ENCODE peak calls at places on chromosome 15, in seven cellular contexts. One of them, this sample, is unnamed.

GRCh38 chr15:101048191-101049011 is 129.2 kb downstream of the LRRK1 start:
- DNase-seq in spleen: peak; percentile 61
- DNase-seq in stimulated activated effector memory CD8-positive, alpha-beta T cell treated with anti-CD3 and anti-CD28 coated beads, Interleukin-12 subunit alpha, Interleukin-12 subunit beta, amount 100 ng/mL, for 72 hours: peak; percentile 45
- DNase-seq in BE2C: peak; percentile 4
- DNase-seq in stromal cell of bone marrow: no peak
- DNase-seq in activated gamma-delta T cell treated with anti-CD3 and anti-CD28 coated beads, Interleukin-2, amount 50 U/mL, for 16 hours: no peak
- DNase-seq in iPS-NIHi11: no peak
- DNase-seq in this sample: no peak

GRCh38 chr15:101657968-101658784 is 6.0 kb upstream of the TM2D3 start:
- DNase-seq in spleen: no peak
- DNase-seq in stimulated activated effector memory CD8-positive, alpha-beta T cell treated with anti-CD3 and anti-CD28 coated beads, Interleukin-12 subunit alpha, Interleukin-12 subunit beta, amount 100 ng/mL, for 72 hours: no peak
- DNase-seq in BE2C: peak; percentile 59
- DNase-seq in stromal cell of bone marrow: no peak
- DNase-seq in activated gamma-delta T cell treated with anti-CD3 and anti-CD28 coated beads, Interleukin-2, amount 50 U/mL, for 16 hours: no peak
- DNase-seq in iPS-NIHi11: no peak
- DNase-seq in this sample: no peak

GRCh38 chr15:21261396-21261964 is 178.8 kb downstream of the POTEB3 start:
- DNase-seq in spleen: peak; percentile 80
- DNase-seq in stimulated activated effector memory CD8-positive, alpha-beta T cell treated with anti-CD3 and anti-CD28 coated beads, Interleukin-12 subunit alpha, Interleukin-12 subunit beta, amount 100 ng/mL, for 72 hours: no peak
- DNase-seq in BE2C: no peak
- DNase-seq in stromal cell of bone marrow: no peak
- DNase-seq in activated gamma-delta T cell treated with anti-CD3 and anti-CD28 coated beads, Interleukin-2, amount 50 U/mL, for 16 hours: no peak
- DNase-seq in iPS-NIHi11: no peak
- DNase-seq in this sample: no peak

GRCh38 chr15:78301813-78302212 is 2.4 kb upstream of the SKIC8 start:
- DNase-seq in spleen: no peak
- DNase-seq in stimulated activated effector memory CD8-positive, alpha-beta T cell treated with anti-CD3 and anti-CD28 coated beads, Interleukin-12 subunit alpha, Interleukin-12 subunit beta, amount 100 ng/mL, for 72 hours: no peak
- DNase-seq in BE2C: no peak
- DNase-seq in stromal cell of bone marrow: no peak
- DNase-seq in activated gamma-delta T cell treated with anti-CD3 and anti-CD28 coated beads, Interleukin-2, amount 50 U/mL, for 16 hours: no peak
- DNase-seq in iPS-NIHi11: no peak
- DNase-seq in this sample: no peak

GRCh38 chr15:51288143-51289065 is 50.0 kb downstream of the CYP19A1 start:
- DNase-seq in spleen: no peak
- DNase-seq in stimulated activated effector memory CD8-positive, alpha-beta T cell treated with anti-CD3 and anti-CD28 coated beads, Interleukin-12 subunit alpha, Interleukin-12 subunit beta, amount 100 ng/mL, for 72 hours: no peak
- DNase-seq in BE2C: no peak
- DNase-seq in stromal cell of bone marrow: peak; percentile 42
- DNase-seq in activated gamma-delta T cell treated with anti-CD3 and anti-CD28 coated beads, Interleukin-2, amount 50 U/mL, for 16 hours: no peak
- DNase-seq in iPS-NIHi11: no peak
- DNase-seq in this sample: no peak

GRCh38 chr15:62208367-62208766 is 43.3 kb upstream of the C2CD4B start:
- DNase-seq in spleen: no peak
- DNase-seq in stimulated activated effector memory CD8-positive, alpha-beta T cell treated with anti-CD3 and anti-CD28 coated beads, Interleukin-12 subunit alpha, Interleukin-12 subunit beta, amount 100 ng/mL, for 72 hours: no peak
- DNase-seq in BE2C: no peak
- DNase-seq in stromal cell of bone marrow: no peak
- DNase-seq in activated gamma-delta T cell treated with anti-CD3 and anti-CD28 coated beads, Interleukin-2, amount 50 U/mL, for 16 hours: no peak
- DNase-seq in iPS-NIHi11: no peak
- DNase-seq in this sample: no peak

GRCh38 chr15:59814409-59814808 is 125.3 kb upstream of the BNIP2 start:
- DNase-seq in spleen: no peak
- DNase-seq in stimulated activated effector memory CD8-positive, alpha-beta T cell treated with anti-CD3 and anti-CD28 coated beads, Interleukin-12 subunit alpha, Interleukin-12 subunit beta, amount 100 ng/mL, for 72 hours: no peak
- DNase-seq in BE2C: no peak
- DNase-seq in stromal cell of bone marrow: no peak
- DNase-seq in activated gamma-delta T cell treated with anti-CD3 and anti-CD28 coated beads, Interleukin-2, amount 50 U/mL, for 16 hours: peak; percentile 4
- DNase-seq in iPS-NIHi11: no peak
- DNase-seq in this sample: no peak

GRCh38 chr15:85825719-85826118 is 31.0 kb upstream of the KLHL25 start:
- DNase-seq in spleen: no peak
- DNase-seq in stimulated activated effector memory CD8-positive, alpha-beta T cell treated with anti-CD3 and anti-CD28 coated beads, Interleukin-12 subunit alpha, Interleukin-12 subunit beta, amount 100 ng/mL, for 72 hours: no peak
- DNase-seq in BE2C: peak; percentile 22
- DNase-seq in stromal cell of bone marrow: no peak
- DNase-seq in activated gamma-delta T cell treated with anti-CD3 and anti-CD28 coated beads, Interleukin-2, amount 50 U/mL, for 16 hours: no peak
- DNase-seq in iPS-NIHi11: no peak
- DNase-seq in this sample: no peak

GRCh38 chr15:93107646-93108045 is 18.6 kb upstream of the RGMA start:
- DNase-seq in spleen: no peak
- DNase-seq in stimulated activated effector memory CD8-positive, alpha-beta T cell treated with anti-CD3 and anti-CD28 coated beads, Interleukin-12 subunit alpha, Interleukin-12 subunit beta, amount 100 ng/mL, for 72 hours: no peak
- DNase-seq in BE2C: no peak
- DNase-seq in stromal cell of bone marrow: no peak
- DNase-seq in activated gamma-delta T cell treated with anti-CD3 and anti-CD28 coated beads, Interleukin-2, amount 50 U/mL, for 16 hours: no peak
- DNase-seq in iPS-NIHi11: no peak
- DNase-seq in this sample: no peak

GRCh38 chr15:81049835-81050234 is 49.1 kb downstream of the TLNRD1 start:
- DNase-seq in spleen: no peak
- DNase-seq in stimulated activated effector memory CD8-positive, alpha-beta T cell treated with anti-CD3 and anti-CD28 coated beads, Interleukin-12 subunit alpha, Interleukin-12 subunit beta, amount 100 ng/mL, for 72 hours: no peak
- DNase-seq in BE2C: no peak
- DNase-seq in stromal cell of bone marrow: no peak
- DNase-seq in activated gamma-delta T cell treated with anti-CD3 and anti-CD28 coated beads, Interleukin-2, amount 50 U/mL, for 16 hours: no peak
- DNase-seq in iPS-NIHi11: no peak
- DNase-seq in this sample: no peak

GRCh38 chr15:90266061-90266431 is 574 bp downstream of the NGRN start:
- DNase-seq in spleen: peak; percentile 77
- DNase-seq in stimulated activated effector memory CD8-positive, alpha-beta T cell treated with anti-CD3 and anti-CD28 coated beads, Interleukin-12 subunit alpha, Interleukin-12 subunit beta, amount 100 ng/mL, for 72 hours: no peak
- DNase-seq in BE2C: peak; percentile 59
- DNase-seq in stromal cell of bone marrow: no peak
- DNase-seq in activated gamma-delta T cell treated with anti-CD3 and anti-CD28 coated beads, Interleukin-2, amount 50 U/mL, for 16 hours: no peak
- DNase-seq in iPS-NIHi11: peak; percentile 49
- DNase-seq in this sample: peak; percentile 51

GRCh38 chr15:45276851-45277250 is 24.8 kb downstream of the SLC28A2 start:
- DNase-seq in spleen: no peak
- DNase-seq in stimulated activated effector memory CD8-positive, alpha-beta T cell treated with anti-CD3 and anti-CD28 coated beads, Interleukin-12 subunit alpha, Interleukin-12 subunit beta, amount 100 ng/mL, for 72 hours: no peak
- DNase-seq in BE2C: no peak
- DNase-seq in stromal cell of bone marrow: peak; percentile 19
- DNase-seq in activated gamma-delta T cell treated with anti-CD3 and anti-CD28 coated beads, Interleukin-2, amount 50 U/mL, for 16 hours: no peak
- DNase-seq in iPS-NIHi11: peak; percentile 22
- DNase-seq in this sample: no peak

GRCh38 chr15:34853001-34853758 is 57.8 kb upstream of the ACTC1 start:
- DNase-seq in spleen: no peak
- DNase-seq in stimulated activated effector memory CD8-positive, alpha-beta T cell treated with anti-CD3 and anti-CD28 coated beads, Interleukin-12 subunit alpha, Interleukin-12 subunit beta, amount 100 ng/mL, for 72 hours: no peak
- DNase-seq in BE2C: no peak
- DNase-seq in stromal cell of bone marrow: peak; percentile 26
- DNase-seq in activated gamma-delta T cell treated with anti-CD3 and anti-CD28 coated beads, Interleukin-2, amount 50 U/mL, for 16 hours: no peak
- DNase-seq in iPS-NIHi11: no peak
- DNase-seq in this sample: no peak

GRCh38 chr15:69729167-69729748 is 276.6 kb downstream of the RPLP1 start:
- DNase-seq in spleen: peak; percentile 83
- DNase-seq in stimulated activated effector memory CD8-positive, alpha-beta T cell treated with anti-CD3 and anti-CD28 coated beads, Interleukin-12 subunit alpha, Interleukin-12 subunit beta, amount 100 ng/mL, for 72 hours: peak; percentile 86
- DNase-seq in BE2C: peak; percentile 62
- DNase-seq in stromal cell of bone marrow: no peak
- DNase-seq in activated gamma-delta T cell treated with anti-CD3 and anti-CD28 coated beads, Interleukin-2, amount 50 U/mL, for 16 hours: peak; percentile 68
- DNase-seq in iPS-NIHi11: peak; percentile 61
- DNase-seq in this sample: peak; percentile 51

GRCh38 chr15:66171891-66172290 is 81.7 kb downstream of the MEGF11 start:
- DNase-seq in spleen: peak; percentile 24
- DNase-seq in stimulated activated effector memory CD8-positive, alpha-beta T cell treated with anti-CD3 and anti-CD28 coated beads, Interleukin-12 subunit alpha, Interleukin-12 subunit beta, amount 100 ng/mL, for 72 hours: no peak
- DNase-seq in BE2C: no peak
- DNase-seq in stromal cell of bone marrow: no peak
- DNase-seq in activated gamma-delta T cell treated with anti-CD3 and anti-CD28 coated beads, Interleukin-2, amount 50 U/mL, for 16 hours: no peak
- DNase-seq in iPS-NIHi11: no peak
- DNase-seq in this sample: no peak

GRCh38 chr15:98333206-98333605 is 315.1 kb upstream of the IGF1R start:
- DNase-seq in spleen: no peak
- DNase-seq in stimulated activated effector memory CD8-positive, alpha-beta T cell treated with anti-CD3 and anti-CD28 coated beads, Interleukin-12 subunit alpha, Interleukin-12 subunit beta, amount 100 ng/mL, for 72 hours: no peak
- DNase-seq in BE2C: no peak
- DNase-seq in stromal cell of bone marrow: no peak
- DNase-seq in activated gamma-delta T cell treated with anti-CD3 and anti-CD28 coated beads, Interleukin-2, amount 50 U/mL, for 16 hours: no peak
- DNase-seq in iPS-NIHi11: no peak
- DNase-seq in this sample: no peak

GRCh38 chr15:92819312-92820232 is 80.6 kb upstream of the CHD2 start:
- DNase-seq in spleen: no peak
- DNase-seq in stimulated activated effector memory CD8-positive, alpha-beta T cell treated with anti-CD3 and anti-CD28 coated beads, Interleukin-12 subunit alpha, Interleukin-12 subunit beta, amount 100 ng/mL, for 72 hours: no peak
- DNase-seq in BE2C: peak; percentile 65
- DNase-seq in stromal cell of bone marrow: no peak
- DNase-seq in activated gamma-delta T cell treated with anti-CD3 and anti-CD28 coated beads, Interleukin-2, amount 50 U/mL, for 16 hours: no peak
- DNase-seq in iPS-NIHi11: no peak
- DNase-seq in this sample: no peak

GRCh38 chr15:99734575-99734974 is 1.3 kb upstream of the LYSMD4 start:
- DNase-seq in spleen: no peak
- DNase-seq in stimulated activated effector memory CD8-positive, alpha-beta T cell treated with anti-CD3 and anti-CD28 coated beads, Interleukin-12 subunit alpha, Interleukin-12 subunit beta, amount 100 ng/mL, for 72 hours: no peak
- DNase-seq in BE2C: no peak
- DNase-seq in stromal cell of bone marrow: no peak
- DNase-seq in activated gamma-delta T cell treated with anti-CD3 and anti-CD28 coated beads, Interleukin-2, amount 50 U/mL, for 16 hours: no peak
- DNase-seq in iPS-NIHi11: no peak
- DNase-seq in this sample: no peak

GRCh38 chr15:65583701-65584100 is 27.2 kb downstream of the INTS14 start:
- DNase-seq in spleen: no peak
- DNase-seq in stimulated activated effector memory CD8-positive, alpha-beta T cell treated with anti-CD3 and anti-CD28 coated beads, Interleukin-12 subunit alpha, Interleukin-12 subunit beta, amount 100 ng/mL, for 72 hours: no peak
- DNase-seq in BE2C: peak; percentile 25
- DNase-seq in stromal cell of bone marrow: no peak
- DNase-seq in activated gamma-delta T cell treated with anti-CD3 and anti-CD28 coated beads, Interleukin-2, amount 50 U/mL, for 16 hours: peak; percentile 24
- DNase-seq in iPS-NIHi11: no peak
- DNase-seq in this sample: peak; percentile 49

GRCh38 chr15:49270541-49271421 is 100.7 kb downstream of the GALK2 start:
- DNase-seq in spleen: no peak
- DNase-seq in stimulated activated effector memory CD8-positive, alpha-beta T cell treated with anti-CD3 and anti-CD28 coated beads, Interleukin-12 subunit alpha, Interleukin-12 subunit beta, amount 100 ng/mL, for 72 hours: no peak
- DNase-seq in BE2C: no peak
- DNase-seq in stromal cell of bone marrow: peak; percentile 78
- DNase-seq in activated gamma-delta T cell treated with anti-CD3 and anti-CD28 coated beads, Interleukin-2, amount 50 U/mL, for 16 hours: no peak
- DNase-seq in iPS-NIHi11: peak; percentile 7
- DNase-seq in this sample: no peak

GRCh38 chr15:90807074-90807646 is 61.2 kb upstream of the FURIN start:
- DNase-seq in spleen: no peak
- DNase-seq in stimulated activated effector memory CD8-positive, alpha-beta T cell treated with anti-CD3 and anti-CD28 coated beads, Interleukin-12 subunit alpha, Interleukin-12 subunit beta, amount 100 ng/mL, for 72 hours: no peak
- DNase-seq in BE2C: no peak
- DNase-seq in stromal cell of bone marrow: no peak
- DNase-seq in activated gamma-delta T cell treated with anti-CD3 and anti-CD28 coated beads, Interleukin-2, amount 50 U/mL, for 16 hours: no peak
- DNase-seq in iPS-NIHi11: no peak
- DNase-seq in this sample: no peak

GRCh38 chr15:41967506-41968206 is 4.7 kb downstream of the EHD4 start:
- DNase-seq in spleen: peak; percentile 76
- DNase-seq in stimulated activated effector memory CD8-positive, alpha-beta T cell treated with anti-CD3 and anti-CD28 coated beads, Interleukin-12 subunit alpha, Interleukin-12 subunit beta, amount 100 ng/mL, for 72 hours: no peak
- DNase-seq in BE2C: no peak
- DNase-seq in stromal cell of bone marrow: no peak
- DNase-seq in activated gamma-delta T cell treated with anti-CD3 and anti-CD28 coated beads, Interleukin-2, amount 50 U/mL, for 16 hours: no peak
- DNase-seq in iPS-NIHi11: no peak
- DNase-seq in this sample: no peak

GRCh38 chr15:38154255-38154654 is 98.4 kb upstream of the SPRED1 start:
- DNase-seq in spleen: no peak
- DNase-seq in stimulated activated effector memory CD8-positive, alpha-beta T cell treated with anti-CD3 and anti-CD28 coated beads, Interleukin-12 subunit alpha, Interleukin-12 subunit beta, amount 100 ng/mL, for 72 hours: no peak
- DNase-seq in BE2C: no peak
- DNase-seq in stromal cell of bone marrow: no peak
- DNase-seq in activated gamma-delta T cell treated with anti-CD3 and anti-CD28 coated beads, Interleukin-2, amount 50 U/mL, for 16 hours: no peak
- DNase-seq in iPS-NIHi11: no peak
- DNase-seq in this sample: no peak

GRCh38 chr15:39692464-39693327 is 89.9 kb downstream of the FSIP1 start:
- DNase-seq in spleen: no peak
- DNase-seq in stimulated activated effector memory CD8-positive, alpha-beta T cell treated with anti-CD3 and anti-CD28 coated beads, Interleukin-12 subunit alpha, Interleukin-12 subunit beta, amount 100 ng/mL, for 72 hours: no peak
- DNase-seq in BE2C: no peak
- DNase-seq in stromal cell of bone marrow: no peak
- DNase-seq in activated gamma-delta T cell treated with anti-CD3 and anti-CD28 coated beads, Interleukin-2, amount 50 U/mL, for 16 hours: no peak
- DNase-seq in iPS-NIHi11: peak; percentile 32
- DNase-seq in this sample: no peak

GRCh38 chr15:85019815-85020590 is 38.3 kb downstream of the PDE8A start:
- DNase-seq in spleen: no peak
- DNase-seq in stimulated activated effector memory CD8-positive, alpha-beta T cell treated with anti-CD3 and anti-CD28 coated beads, Interleukin-12 subunit alpha, Interleukin-12 subunit beta, amount 100 ng/mL, for 72 hours: no peak
- DNase-seq in BE2C: no peak
- DNase-seq in stromal cell of bone marrow: no peak
- DNase-seq in activated gamma-delta T cell treated with anti-CD3 and anti-CD28 coated beads, Interleukin-2, amount 50 U/mL, for 16 hours: no peak
- DNase-seq in iPS-NIHi11: no peak
- DNase-seq in this sample: no peak

GRCh38 chr15:61092387-61093157 is 136.5 kb downstream of the RORA start:
- DNase-seq in spleen: no peak
- DNase-seq in stimulated activated effector memory CD8-positive, alpha-beta T cell treated with anti-CD3 and anti-CD28 coated beads, Interleukin-12 subunit alpha, Interleukin-12 subunit beta, amount 100 ng/mL, for 72 hours: no peak
- DNase-seq in BE2C: no peak
- DNase-seq in stromal cell of bone marrow: no peak
- DNase-seq in activated gamma-delta T cell treated with anti-CD3 and anti-CD28 coated beads, Interleukin-2, amount 50 U/mL, for 16 hours: no peak
- DNase-seq in iPS-NIHi11: no peak
- DNase-seq in this sample: no peak

GRCh38 chr15:85470549-85471271 is 90.3 kb downstream of the AKAP13 start:
- DNase-seq in spleen: no peak
- DNase-seq in stimulated activated effector memory CD8-positive, alpha-beta T cell treated with anti-CD3 and anti-CD28 coated beads, Interleukin-12 subunit alpha, Interleukin-12 subunit beta, amount 100 ng/mL, for 72 hours: no peak
- DNase-seq in BE2C: no peak
- DNase-seq in stromal cell of bone marrow: no peak
- DNase-seq in activated gamma-delta T cell treated with anti-CD3 and anti-CD28 coated beads, Interleukin-2, amount 50 U/mL, for 16 hours: no peak
- DNase-seq in iPS-NIHi11: no peak
- DNase-seq in this sample: no peak

GRCh38 chr15:71146597-71146996 is 31.3 kb downstream of the THSD4 start:
- DNase-seq in spleen: no peak
- DNase-seq in stimulated activated effector memory CD8-positive, alpha-beta T cell treated with anti-CD3 and anti-CD28 coated beads, Interleukin-12 subunit alpha, Interleukin-12 subunit beta, amount 100 ng/mL, for 72 hours: no peak
- DNase-seq in BE2C: no peak
- DNase-seq in stromal cell of bone marrow: no peak
- DNase-seq in activated gamma-delta T cell treated with anti-CD3 and anti-CD28 coated beads, Interleukin-2, amount 50 U/mL, for 16 hours: no peak
- DNase-seq in iPS-NIHi11: no peak
- DNase-seq in this sample: no peak

GRCh38 chr15:29778382-29778781 is 43.9 kb downstream of the TJP1 start:
- DNase-seq in spleen: no peak
- DNase-seq in stimulated activated effector memory CD8-positive, alpha-beta T cell treated with anti-CD3 and anti-CD28 coated beads, Interleukin-12 subunit alpha, Interleukin-12 subunit beta, amount 100 ng/mL, for 72 hours: no peak
- DNase-seq in BE2C: no peak
- DNase-seq in stromal cell of bone marrow: no peak
- DNase-seq in activated gamma-delta T cell treated with anti-CD3 and anti-CD28 coated beads, Interleukin-2, amount 50 U/mL, for 16 hours: no peak
- DNase-seq in iPS-NIHi11: no peak
- DNase-seq in this sample: no peak

GRCh38 chr15:40958146-40958545 is 4.9 kb downstream of the CHAC1 start:
- DNase-seq in spleen: peak; percentile 31
- DNase-seq in stimulated activated effector memory CD8-positive, alpha-beta T cell treated with anti-CD3 and anti-CD28 coated beads, Interleukin-12 subunit alpha, Interleukin-12 subunit beta, amount 100 ng/mL, for 72 hours: peak; percentile 52
- DNase-seq in BE2C: no peak
- DNase-seq in stromal cell of bone marrow: no peak
- DNase-seq in activated gamma-delta T cell treated with anti-CD3 and anti-CD28 coated beads, Interleukin-2, amount 50 U/mL, for 16 hours: no peak
- DNase-seq in iPS-NIHi11: no peak
- DNase-seq in this sample: no peak

GRCh38 chr15:99437315-99438221 is 128.2 kb upstream of the MEF2A start:
- DNase-seq in spleen: no peak
- DNase-seq in stimulated activated effector memory CD8-positive, alpha-beta T cell treated with anti-CD3 and anti-CD28 coated beads, Interleukin-12 subunit alpha, Interleukin-12 subunit beta, amount 100 ng/mL, for 72 hours: no peak
- DNase-seq in BE2C: peak; percentile 3
- DNase-seq in stromal cell of bone marrow: no peak
- DNase-seq in activated gamma-delta T cell treated with anti-CD3 and anti-CD28 coated beads, Interleukin-2, amount 50 U/mL, for 16 hours: no peak
- DNase-seq in iPS-NIHi11: no peak
- DNase-seq in this sample: no peak